ENCODE peak calls at places on chromosomes 12 and 14, in six cellular contexts. One of them, this sample, is unnamed.
A peak's percentile ranks its signal among the peaks of the same experiment; 100 is the strongest.

GRCh38 chr12:23816394-23816851 is 133.0 kb downstream of the SOX5 start:
- DNase-seq in GM03348: no peak
- DNase-seq in GM12865: no peak
- DNase-seq in B cell: no peak
- DNase-seq in breast epithelium: no peak
- DNase-seq in cerebellar cortex: no peak
- DNase-seq in this sample: no peak

GRCh38 chr14:90534091-90534837 is 137.4 kb downstream of the CALM1 start:
- DNase-seq in GM03348: peak; percentile 47
- DNase-seq in GM12865: no peak
- DNase-seq in B cell: no peak
- DNase-seq in breast epithelium: no peak
- DNase-seq in cerebellar cortex: no peak
- DNase-seq in this sample: no peak

GRCh38 chr12:10562306-10562933 is 51.0 kb downstream of the MAGOHB start:
- DNase-seq in GM03348: peak; percentile 55
- DNase-seq in GM12865: peak; percentile 67
- DNase-seq in B cell: no peak
- DNase-seq in breast epithelium: no peak
- DNase-seq in cerebellar cortex: peak; percentile 50
- DNase-seq in this sample: peak; percentile 31

GRCh38 chr12:103855896-103856657 is 15.0 kb upstream of the NT5DC3 start:
- DNase-seq in GM03348: no peak
- DNase-seq in GM12865: no peak
- DNase-seq in B cell: no peak
- DNase-seq in breast epithelium: no peak
- DNase-seq in cerebellar cortex: no peak
- DNase-seq in this sample: no peak

GRCh38 chr12:116318738-116319050 is 41.2 kb upstream of the MED13L start:
- DNase-seq in GM03348: no peak
- DNase-seq in GM12865: no peak
- DNase-seq in B cell: no peak
- DNase-seq in breast epithelium: no peak
- DNase-seq in cerebellar cortex: no peak
- DNase-seq in this sample: no peak

GRCh38 chr12:47856721-47857575 is 37.2 kb upstream of the HDAC7 start:
- DNase-seq in GM03348: no peak
- DNase-seq in GM12865: no peak
- DNase-seq in B cell: no peak
- DNase-seq in breast epithelium: no peak
- DNase-seq in cerebellar cortex: no peak
- DNase-seq in this sample: no peak

GRCh38 chr12:4285070-4285469 is 11.5 kb downstream of the CCND2 start:
- DNase-seq in GM03348: no peak
- DNase-seq in GM12865: no peak
- DNase-seq in B cell: no peak
- DNase-seq in breast epithelium: no peak
- DNase-seq in cerebellar cortex: no peak
- DNase-seq in this sample: no peak

GRCh38 chr12:7431993-7432685 is 11.8 kb downstream of the CD163L1 start:
- DNase-seq in GM03348: peak; percentile 3
- DNase-seq in GM12865: no peak
- DNase-seq in B cell: no peak
- DNase-seq in breast epithelium: no peak
- DNase-seq in cerebellar cortex: no peak
- DNase-seq in this sample: no peak

GRCh38 chr14:59101441-59101840 is 87.0 kb upstream of the DAAM1 start:
- DNase-seq in GM03348: peak; percentile 34
- DNase-seq in GM12865: no peak
- DNase-seq in B cell: no peak
- DNase-seq in breast epithelium: no peak
- DNase-seq in cerebellar cortex: no peak
- DNase-seq in this sample: no peak

This sample was measured in cerebellum.